ENCODE peak calls at places on chromosomes 5 and 9, in four cellular contexts. One of them, this sample, is unnamed.

GRCh38 chr9:70131296-70131695 is 87.6 kb downstream of the MAMDC2 start:
- DNase-seq in spleen: no peak
- DNase-seq in colonic mucosa: no peak
- DNase-seq in astrocyte: no peak
- DNase-seq in this sample: no peak

GRCh38 chr5:87844449-87844848 is 424.2 kb downstream of the TMEM161B start:
- DNase-seq in spleen: no peak
- DNase-seq in colonic mucosa: no peak
- DNase-seq in astrocyte: no peak
- DNase-seq in this sample: no peak

GRCh38 chr5:83564069-83564749 is 92.7 kb downstream of the VCAN start:
- DNase-seq in spleen: no peak
- DNase-seq in colonic mucosa: no peak
- DNase-seq in astrocyte: no peak
- DNase-seq in this sample: peak; percentile 44

GRCh38 chr5:179974946-179975712 is 67.4 kb upstream of the TBC1D9B start:
- DNase-seq in spleen: peak; percentile 89
- DNase-seq in colonic mucosa: peak; percentile 61
- DNase-seq in astrocyte: no peak
- DNase-seq in this sample: peak; percentile 14

GRCh38 chr9:136328622-136329041 is 1.3 kb downstream of the GPSM1 start:
- DNase-seq in spleen: no peak
- DNase-seq in colonic mucosa: no peak
- DNase-seq in astrocyte: peak; percentile 47
- DNase-seq in this sample: peak; percentile 73

GRCh38 chr5:112312295-112312694 is 106.8 kb downstream of the EPB41L4A start:
- DNase-seq in spleen: no peak
- DNase-seq in colonic mucosa: peak; percentile 30
- DNase-seq in astrocyte: no peak
- DNase-seq in this sample: no peak

GRCh38 chr5:33489481-33490067 is 48.8 kb downstream of the TARS1 start:
- DNase-seq in spleen: no peak
- DNase-seq in colonic mucosa: no peak
- DNase-seq in astrocyte: no peak
- DNase-seq in this sample: no peak

GRCh38 chr9:71778085-71778484 is 9.8 kb upstream of the CEMIP2 start:
- DNase-seq in spleen: no peak
- DNase-seq in colonic mucosa: peak; percentile 6
- DNase-seq in astrocyte: no peak
- DNase-seq in this sample: no peak

GRCh38 chr5:37737326-37738056 is 102.3 kb downstream of the GDNF start:
- DNase-seq in spleen: no peak
- DNase-seq in colonic mucosa: no peak
- DNase-seq in astrocyte: no peak
- DNase-seq in this sample: no peak

GRCh38 chr5:37738865-37739488 is 100.9 kb downstream of the GDNF start:
- DNase-seq in spleen: no peak
- DNase-seq in colonic mucosa: no peak
- DNase-seq in astrocyte: no peak
- DNase-seq in this sample: no peak

GRCh38 chr5:37738057-37738691 is 101.7 kb downstream of the GDNF start:
- DNase-seq in spleen: no peak
- DNase-seq in colonic mucosa: no peak
- DNase-seq in astrocyte: peak; percentile 92
- DNase-seq in this sample: peak; percentile 93

GRCh38 chr5:37740331-37741066 is 99.3 kb downstream of the GDNF start:
- DNase-seq in spleen: no peak
- DNase-seq in colonic mucosa: no peak
- DNase-seq in astrocyte: peak; percentile 80
- DNase-seq in this sample: no peak

DNA sequence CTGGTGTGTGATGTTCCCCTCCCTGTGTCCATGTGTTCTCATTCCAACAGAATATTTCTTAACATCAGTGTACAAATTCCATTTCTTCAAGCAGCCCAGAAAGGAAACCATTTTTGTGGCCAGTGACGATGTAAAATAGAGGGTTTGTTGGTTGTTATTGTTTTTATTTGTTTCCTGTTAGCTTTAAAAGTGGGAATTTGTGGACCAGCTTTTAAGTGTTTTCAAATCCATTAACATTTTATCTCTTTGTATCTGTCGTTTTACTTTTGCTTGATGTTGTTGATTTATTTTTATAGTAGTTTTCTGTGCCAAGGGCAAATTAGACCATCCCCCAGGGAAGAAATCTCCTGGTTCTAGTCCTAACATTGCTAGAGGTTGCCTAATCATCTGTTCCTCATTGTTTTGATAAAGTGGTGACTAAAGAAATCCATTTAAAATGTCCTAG is 100.0 kb downstream of the GDNF start:
- DNase-seq in spleen: no peak
- DNase-seq in colonic mucosa: no peak
- DNase-seq in astrocyte: peak; percentile 43
- DNase-seq in this sample: peak; percentile 79
- H3K4me1 ChIP-seq in spleen: peaks cover 8% of the 10 kb centered on the region
- H3K4me1 ChIP-seq in colonic mucosa: peaks cover 3% of the 10 kb centered on the region
- H3K4me1 ChIP-seq in astrocyte: peaks cover 33% of the 10 kb centered on the region
- H3K4me1 ChIP-seq in this sample: peaks cover 20% of the 10 kb centered on the region

GRCh38 chr9:33290994-33291397 is 680 bp downstream of the NFX1 start:
- DNase-seq in spleen: no peak
- DNase-seq in colonic mucosa: no peak
- DNase-seq in astrocyte: peak; percentile 93
- DNase-seq in this sample: peak; percentile 94
- H3K4me1 ChIP-seq in spleen: peaks cover 51% of the 10 kb centered on the region
- H3K4me1 ChIP-seq in colonic mucosa: peaks cover 8% of the 10 kb centered on the region
- H3K4me1 ChIP-seq in astrocyte: peaks cover 6% of the 10 kb centered on the region
- H3K4me1 ChIP-seq in this sample: peaks cover 3% of the 10 kb centered on the region

GRCh38 chr9:110217656-110218099 is 9.7 kb upstream of the C9orf152 start:
- DNase-seq in spleen: no peak
- DNase-seq in colonic mucosa: no peak
- DNase-seq in astrocyte: peak; percentile 27
- DNase-seq in this sample: peak; percentile 70
- H3K4me1 ChIP-seq in spleen: no peaks in the 10 kb centered on the region
- H3K4me1 ChIP-seq in colonic mucosa: peaks cover 12% of the 10 kb centered on the region
- H3K4me1 ChIP-seq in astrocyte: no peaks in the 10 kb centered on the region
- H3K4me1 ChIP-seq in this sample: no peaks in the 10 kb centered on the region

GRCh38 chr9:38031594-38031993 is 37.4 kb downstream of the SHB start:
- DNase-seq in spleen: no peak
- DNase-seq in colonic mucosa: no peak
- DNase-seq in astrocyte: no peak
- DNase-seq in this sample: no peak

GRCh38 chr9:38035873-38036272 is 33.2 kb downstream of the SHB start:
- DNase-seq in spleen: no peak
- DNase-seq in colonic mucosa: no peak
- DNase-seq in astrocyte: peak; percentile 78
- DNase-seq in this sample: peak; percentile 66

GRCh38 chr9:38032266-38032830 is 36.7 kb downstream of the SHB start:
- DNase-seq in spleen: no peak
- DNase-seq in colonic mucosa: peak; percentile 89
- DNase-seq in astrocyte: no peak
- DNase-seq in this sample: no peak

GRCh38 chr9:38036359-38037084 is 32.5 kb downstream of the SHB start:
- DNase-seq in spleen: no peak
- DNase-seq in colonic mucosa: no peak
- DNase-seq in astrocyte: peak; percentile 70
- DNase-seq in this sample: no peak

DNA sequence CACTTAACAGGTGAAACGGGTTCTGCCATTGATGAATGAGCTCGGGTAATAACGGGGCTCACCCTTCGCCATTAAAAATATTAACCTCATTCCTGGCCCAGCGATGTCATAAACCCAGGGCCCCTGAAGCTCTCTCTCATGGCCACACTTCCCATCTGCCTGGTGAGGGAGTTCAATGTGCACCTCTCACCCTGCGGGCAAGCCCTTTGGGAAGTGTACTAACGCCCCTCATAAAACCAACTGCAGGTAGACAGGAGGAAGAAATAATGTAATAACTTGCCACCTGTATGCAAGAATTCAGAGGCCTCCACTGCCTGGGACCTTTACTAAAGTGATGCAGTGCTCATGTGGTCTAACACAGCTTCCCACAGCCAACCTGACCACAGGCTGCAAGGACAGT is 35.1 kb downstream of the SHB start:
- DNase-seq in spleen: no peak
- DNase-seq in colonic mucosa: peak; percentile 39
- DNase-seq in astrocyte: no peak
- DNase-seq in this sample: no peak
- H3K4me1 ChIP-seq in spleen: peaks cover 4% of the 10 kb centered on the region
- H3K4me1 ChIP-seq in colonic mucosa: peaks cover 18% of the 10 kb centered on the region
- H3K4me1 ChIP-seq in astrocyte: peaks cover 37% of the 10 kb centered on the region
- H3K4me1 ChIP-seq in this sample: peaks cover 40% of the 10 kb centered on the region

DNA sequence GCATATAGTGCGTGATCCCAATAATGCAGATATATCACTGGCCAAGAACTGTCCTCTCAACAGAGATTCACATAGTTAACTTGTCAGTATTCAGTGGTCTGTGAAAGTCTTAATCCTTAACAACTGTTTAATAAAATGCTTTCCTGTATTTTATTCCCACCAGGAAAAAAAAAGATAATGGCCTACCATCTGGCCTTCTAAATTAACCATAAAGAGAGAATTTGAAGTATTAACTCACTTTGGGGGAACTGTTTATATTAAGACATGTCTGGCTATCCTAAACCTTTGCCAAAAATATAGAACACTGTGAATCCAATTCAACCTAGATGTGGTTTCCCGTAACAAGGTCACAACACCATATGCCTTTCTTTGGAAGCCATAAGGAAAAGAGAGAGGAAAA is 818 bp upstream of the FREM1 start:
- DNase-seq in spleen: no peak
- DNase-seq in colonic mucosa: no peak
- DNase-seq in astrocyte: no peak
- DNase-seq in this sample: no peak
- H3K4me1 ChIP-seq in spleen: no peaks in the 10 kb centered on the region
- H3K4me1 ChIP-seq in colonic mucosa: peaks cover 6% of the 10 kb centered on the region
- H3K4me1 ChIP-seq in astrocyte: no peaks in the 10 kb centered on the region
- H3K4me1 ChIP-seq in this sample: no peaks in the 10 kb centered on the region

GRCh38 chr9:10080012-10080411 is 532.8 kb downstream of the PTPRD start:
- DNase-seq in spleen: no peak
- DNase-seq in colonic mucosa: no peak
- DNase-seq in astrocyte: no peak
- DNase-seq in this sample: no peak
- H3K4me1 ChIP-seq in spleen: no peaks in the 10 kb centered on the region
- H3K4me1 ChIP-seq in colonic mucosa: no peaks in the 10 kb centered on the region
- H3K4me1 ChIP-seq in astrocyte: no peaks in the 10 kb centered on the region
- H3K4me1 ChIP-seq in this sample: no peaks in the 10 kb centered on the region

DNA sequence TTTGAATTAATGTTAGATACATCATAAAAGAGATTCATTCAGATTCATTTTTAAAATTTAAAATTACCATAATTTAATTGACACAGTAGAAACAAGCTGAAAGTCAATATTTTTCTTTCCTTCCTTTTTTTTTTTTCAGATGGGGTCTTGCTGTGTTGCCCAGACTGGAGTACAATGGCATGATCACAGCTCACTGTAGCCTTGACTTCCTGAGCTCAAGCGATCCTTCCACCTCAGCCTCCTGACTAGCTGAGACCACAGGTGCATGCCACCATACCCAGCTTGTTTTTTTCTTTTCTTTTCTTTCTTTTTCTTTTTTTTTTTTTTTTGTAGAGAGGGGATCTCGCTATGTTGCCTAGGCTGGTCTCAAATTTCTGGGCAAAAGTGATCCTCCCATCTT is 131.6 kb upstream of the TBCA start:
- DNase-seq in spleen: no peak
- DNase-seq in colonic mucosa: no peak
- DNase-seq in astrocyte: no peak
- DNase-seq in this sample: no peak
- H3K4me1 ChIP-seq in spleen: no peaks in the 10 kb centered on the region
- H3K4me1 ChIP-seq in colonic mucosa: no peaks in the 10 kb centered on the region
- H3K4me1 ChIP-seq in astrocyte: no peaks in the 10 kb centered on the region
- H3K4me1 ChIP-seq in this sample: no peaks in the 10 kb centered on the region

GRCh38 chr5:160851481-160851880 is 530 bp downstream of the ATP10B start:
- DNase-seq in spleen: no peak
- DNase-seq in colonic mucosa: no peak
- DNase-seq in astrocyte: no peak
- DNase-seq in this sample: no peak
- H3K4me1 ChIP-seq in spleen: no peaks in the 10 kb centered on the region
- H3K4me1 ChIP-seq in colonic mucosa: no peaks in the 10 kb centered on the region
- H3K4me1 ChIP-seq in astrocyte: no peaks in the 10 kb centered on the region
- H3K4me1 ChIP-seq in this sample: no peaks in the 10 kb centered on the region

This sample was measured in fibroblast of lung.